ENCODE peak calls at places on chromosomes 11 and 22, in five cellular contexts. S is small intestine; F is WERI-Rb-1; V is IMR-90; W is activated naive CD4-positive, alpha-beta T cell treated with anti-CD3 and anti-CD28 coated beads for 36 hours. Q is an unnamed sample.

GRCh38 chr11:5369793-5370192 is 13.8 kb upstream of the OR51M1 start:
- DNase-seq in S (no peak), F (no peak), V (peak), W (no peak), Q (peak)

GRCh38 chr11:1199689-1200610 is 22.9 kb upstream of the MUC5B start:
- DNase-seq in S (no peak), F (peak), V (no peak), W (peak), Q (no peak)

GRCh38 chr11:58796333-58797049 is 48.0 kb downstream of the GLYATL2 start:
- DNase-seq in S (no peak), F (no peak), V (no peak), W (no peak), Q (no peak)

GRCh38 chr11:65571940-65572339 is 398 bp upstream of the FAM89B start:
- DNase-seq in S (peak), F (peak), V (peak), W (peak), Q (peak)

GRCh38 chr22:42930810-42931420 is 73.8 kb upstream of the ARFGAP3 start:
- DNase-seq in S (no peak), F (no peak), V (peak), W (peak), Q (no peak)

GRCh38 chr11:71298016-71298550 is 45.7 kb upstream of the SHANK2 start:
- DNase-seq in S (no peak), F (no peak), V (no peak), W (no peak), Q (no peak)

GRCh38 chr22:50252081-50253045 is 1.3 kb upstream of the HDAC10 start:
- DNase-seq in S (peak), F (peak), V (peak), W (peak), Q (peak)

GRCh38 chr11:126637800-126638175 is 282.3 kb downstream of the ST3GAL4 start:
- DNase-seq in S (no peak), F (no peak), V (peak), W (no peak), Q (peak)

GRCh38 chr11:126431401-126432064 is 76.0 kb downstream of the ST3GAL4 start:
- DNase-seq in S (no peak), F (no peak), V (peak), W (no peak), Q (peak)

GRCh38 chr11:122308286-122308685 is 192.3 kb upstream of the BLID start:
- DNase-seq in S (no peak), F (no peak), V (no peak), W (no peak), Q (no peak)

GRCh38 chr11:12408156-12408770 is 30.9 kb downstream of the PARVA start:
- DNase-seq in S (no peak), F (no peak), V (no peak), W (no peak), Q (no peak)

GRCh38 chr22:33842006-33842354 is 78.3 kb downstream of the LARGE1 start:
- DNase-seq in S (no peak), F (no peak), V (no peak), W (no peak), Q (no peak)

GRCh38 chr11:83998921-83999320 is 712.8 kb upstream of the CCDC90B start:
- DNase-seq in S (no peak), F (no peak), V (no peak), W (no peak), Q (no peak)

GRCh38 chr22:49826603-49827306 is 918 bp downstream of the BRD1 start:
- DNase-seq in S (peak), F (no peak), V (peak), W (peak), Q (peak)

GRCh38 chr22:38345782-38346181 is 28.5 kb upstream of the CSNK1E start:
- DNase-seq in S (no peak), F (no peak), V (no peak), W (no peak), Q (no peak)

GRCh38 chr11:16191212-16191851 is 165.0 kb downstream of the SOX6 start:
- DNase-seq in S (no peak), F (no peak), V (peak), W (no peak), Q (no peak)

GRCh38 chr11:45580399-45580798 is 85.0 kb downstream of the CHST1 start:
- DNase-seq in S (no peak), F (no peak), V (peak), W (peak), Q (peak)

GRCh38 chr11:70834984-70835560 is 417.3 kb downstream of the SHANK2 start:
- DNase-seq in S (no peak), F (no peak), V (no peak), W (no peak), Q (no peak)

GRCh38 chr11:66032962-66033735 is 6.9 kb upstream of the CATSPER1 start:
- DNase-seq in S (no peak), F (no peak), V (no peak), W (no peak), Q (no peak)

GRCh38 chr11:26583550-26583949 is 11.5 kb upstream of the MUC15 start:
- DNase-seq in S (no peak), F (no peak), V (no peak), W (no peak), Q (peak)

GRCh38 chr11:108122166-108122628 is 830 bp downstream of the ACAT1 start:
- DNase-seq in S (peak), F (no peak), V (no peak), W (no peak), Q (peak)

GRCh38 chr11:74687237-74688005 is 43.8 kb downstream of the CHRDL2 start:
- DNase-seq in S (no peak), F (no peak), V (peak), W (no peak), Q (peak)

GRCh38 chr22:41683052-41683451 is 5.6 kb downstream of the SNU13 start:
- DNase-seq in S (no peak), F (no peak), V (no peak), W (no peak), Q (no peak)

GRCh38 chr11:65778901-65779668 is 1.7 kb downstream of the AP5B1 start:
- DNase-seq in S (no peak), F (no peak), V (no peak), W (no peak), Q (no peak)

GRCh38 chr11:68314203-68314885 is 2.0 kb downstream of the LRP5 start:
- DNase-seq in S (peak), F (no peak), V (no peak), W (no peak), Q (peak)

Q was measured in astrocyte of the spinal cord.